ENCODE peak calls at places on chromosomes 4 and X, in nine cellular contexts. M is stomach, Q is lower leg skin, V is gastrocnemius medialis, F is heart left ventricle, U is H1, B is uterus, X is prostate gland, A is body of pancreas. R is an unnamed sample.

GRCh38 chr4:57320217-57320616 is 210.0 kb upstream of the IGFBP7 start:
- DNase-seq in Q (no peak), V (no peak), B (no peak), U (no peak), F (no peak), A (no peak), M (no peak), X (no peak), R (no peak)

GRCh38 chrX:53831662-53832635 is 145.4 kb upstream of the HUWE1 start:
- DNase-seq in X (peak; percentile 21), Q (no peak), B (no peak), F (no peak), A (peak; percentile 25), U (no peak), M (no peak), V (no peak), R (no peak)

GRCh38 chrX:8579602-8580001 is 115.0 kb downstream of the VCX3B start:
- DNase-seq in F (no peak), M (no peak), U (no peak), Q (no peak), A (no peak), B (no peak), X (no peak), V (no peak), R (no peak)

GRCh38 chrX:65688403-65688881 is 21.0 kb downstream of the MSN start:
- DNase-seq in U (no peak), M (no peak), X (no peak), F (no peak), V (no peak), B (no peak), Q (no peak), A (no peak), R (no peak)

GRCh38 chrX:53211391-53211978 is 13.5 kb downstream of the KDM5C start:
- DNase-seq in V (no peak), X (no peak), A (no peak), U (no peak), F (no peak), M (no peak), B (no peak), Q (no peak), R (no peak)

GRCh38 chrX:13764765-13765164 is 30.2 kb downstream of the OFD1 start:
- DNase-seq in M (peak; percentile 60), Q (no peak), V (no peak), F (no peak), U (no peak), X (peak; percentile 23), B (no peak), A (peak; percentile 36), R (no peak)

GRCh38 chrX:47283015-47283771 is 50.4 kb downstream of the USP11 start:
- DNase-seq in B (peak; percentile 75), X (peak; percentile 3), F (peak; percentile 17), U (no peak), Q (no peak), A (peak; percentile 11), M (no peak), V (no peak), R (no peak)

GRCh38 chr4:121898150-121898549 is 27.9 kb upstream of the BBS7 start:
- DNase-seq in X (no peak), A (no peak), V (no peak), M (no peak), U (no peak), F (no peak), B (no peak), Q (no peak), R (no peak)

GRCh38 chrX:103503853-103504207 is 15.5 kb downstream of the RAB40A start:
- DNase-seq in A (no peak), F (no peak), X (no peak), M (no peak), Q (no peak), B (no peak), V (no peak), U (no peak), R (no peak)

GRCh38 chrX:103498786-103499185 is 20.5 kb downstream of the RAB40A start:
- DNase-seq in X (no peak), A (no peak), U (no peak), Q (no peak), F (no peak), B (no peak), V (no peak), M (no peak), R (no peak)

DNA sequence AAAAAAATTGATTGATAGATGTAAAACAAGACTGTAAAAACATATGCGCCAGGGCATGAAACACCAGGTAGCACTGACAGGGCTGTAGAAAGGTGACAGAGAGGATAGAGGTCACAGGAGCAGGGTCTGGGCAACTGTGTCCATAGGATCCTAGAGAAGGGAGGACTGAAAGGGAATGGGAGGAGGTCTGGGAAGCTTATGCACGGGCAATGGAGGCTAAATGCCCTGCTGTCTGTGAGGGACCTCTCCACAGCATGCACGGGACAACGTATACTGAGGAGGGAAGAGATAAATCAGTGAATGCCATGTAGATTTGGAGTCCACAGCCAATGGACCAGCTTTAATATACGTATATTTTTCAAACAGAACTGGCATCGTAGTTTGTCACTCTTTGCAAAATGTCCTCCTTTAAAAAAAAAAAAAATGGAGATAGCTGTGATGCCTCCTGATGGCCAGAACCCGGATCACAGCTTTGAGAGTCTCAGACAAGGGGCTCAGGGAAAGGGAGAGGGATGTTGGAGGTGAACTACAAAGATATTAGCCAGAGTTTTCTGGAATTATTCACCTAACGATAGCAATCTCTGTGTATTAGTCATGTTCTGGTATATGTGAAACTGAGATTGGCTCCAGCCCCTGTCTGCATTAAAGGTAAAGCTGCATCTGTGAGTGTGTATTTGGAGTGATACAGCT is 16.0 kb downstream of the RAB40A start:
- DNase-seq in F (no peak), B (no peak), V (no peak), U (no peak), X (no peak), M (no peak), A (no peak), Q (no peak), R (no peak)
- TF ChIP-seq CTCF in F (no peak), B (no peak), V (no peak), U (no peak), X (no peak), M (no peak), A (no peak), Q (no peak), R (no peak)

GRCh38 chr4:186726440-186727148 is 2.9 kb upstream of the FAT1 start:
- DNase-seq in B (peak; percentile 45), U (no peak), X (peak; percentile 76), A (peak; percentile 77), F (peak; percentile 76), V (no peak), M (peak; percentile 65), Q (peak; percentile 41), R (peak; percentile 74)
- TF ChIP-seq POLR2A in B (peak; percentile 36), U (peak; percentile 54), X (peak; percentile 90), A (peak; percentile 88), F (peak; percentile 48), V (peak; percentile 8), M (no peak), Q (no peak), R (peak; percentile 97)

DNA sequence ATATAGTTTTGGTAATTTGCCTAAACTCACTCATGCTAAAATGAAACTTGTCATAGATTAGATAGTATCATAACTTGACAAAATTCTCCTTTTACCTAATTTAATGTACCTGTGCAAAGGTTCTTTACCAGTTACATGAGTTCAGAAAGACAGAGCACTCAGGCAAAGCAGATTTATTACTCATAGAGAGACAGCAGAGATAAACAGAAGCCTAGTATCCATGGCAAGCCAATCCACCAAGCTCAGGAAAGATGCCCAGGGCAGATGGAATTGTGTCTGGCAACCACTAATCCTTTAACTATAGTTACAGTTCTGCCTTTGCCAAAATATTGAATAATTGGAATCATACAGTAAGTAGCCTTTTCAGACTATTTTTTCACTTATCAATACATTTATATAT is 826.3 kb downstream of the TECRL start:
- DNase-seq in A (no peak), Q (no peak), V (no peak), X (no peak), F (no peak), B (no peak), M (no peak), U (no peak), R (no peak)
- TF ChIP-seq CTCF in A (no peak), Q (no peak), V (no peak), X (no peak), F (no peak), B (no peak), M (no peak), U (no peak), R (no peak)

DNA sequence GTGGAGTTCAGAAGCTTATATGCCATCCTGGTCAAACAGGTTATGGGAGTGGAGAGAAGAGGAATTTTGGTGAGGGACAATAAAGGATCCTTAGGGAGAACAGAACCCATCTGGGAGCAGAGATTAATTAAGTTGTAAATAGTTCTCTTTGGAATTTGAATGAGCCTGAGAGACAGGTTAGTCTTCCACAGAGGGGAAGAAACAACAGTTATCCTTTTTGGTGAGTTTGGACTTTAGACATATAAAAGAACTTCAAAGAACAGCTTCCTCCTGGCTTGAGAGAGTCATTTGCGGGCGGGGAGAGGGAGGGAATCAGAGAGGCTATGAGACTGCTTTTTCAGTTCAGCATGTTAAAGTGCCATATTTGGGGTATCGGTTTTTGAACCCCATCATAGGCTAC is 793.3 kb upstream of the MAGEB2 start:
- DNase-seq in Q (no peak), U (no peak), B (no peak), F (no peak), A (no peak), V (no peak), X (no peak), M (no peak), R (no peak)
- TF ChIP-seq POLR2A in Q (no peak), U (no peak), B (no peak), F (no peak), A (no peak), V (no peak), X (no peak), M (no peak), R (no peak)

GRCh38 chr4:5824635-5825034 is 68.3 kb downstream of the CRMP1 start:
- DNase-seq in A (no peak), V (no peak), Q (no peak), B (no peak), M (no peak), U (no peak), X (no peak), F (no peak), R (no peak)
- TF ChIP-seq CTCF in A (no peak), V (no peak), Q (no peak), B (no peak), M (no peak), U (no peak), X (no peak), F (no peak), R (peak; percentile 45)

GRCh38 chrX:130165703-130166502 is at the start of gene AIFM1:
- DNase-seq in B (peak; percentile 91), M (peak; percentile 90), U (peak; percentile 82), F (peak; percentile 92), V (peak; percentile 89), Q (peak; percentile 86), X (peak; percentile 75), A (peak; percentile 90), R (peak; percentile 92)
- TF ChIP-seq POLR2A in B (peak; percentile 47), M (no peak), U (peak; percentile 69), F (peak; percentile 61), V (peak; percentile 61), Q (no peak), X (peak; percentile 59), A (peak; percentile 78), R (peak; percentile 62)

GRCh38 chrX:153938226-153938786 is 3.5 kb upstream of the NAA10 start:
- DNase-seq in V (no peak), Q (no peak), X (no peak), M (no peak), U (no peak), F (no peak), B (no peak), A (no peak), R (no peak)
- TF ChIP-seq CTCF in V (no peak), Q (no peak), X (no peak), M (no peak), U (no peak), F (no peak), B (no peak), A (no peak), R (no peak)

R was measured in right lobe of liver.